ENCODE peak calls at places on chromosomes 6 and 20, in five cellular contexts. B is NCI-H1092 treated with DMSO at 0.1 percent for 48 hours, P is activated T-cell treated with anti-CD3 and anti-CD28 coated beads for 1 hour, A is fibroblast of lung, Z is NCI-H2081. Q is an unnamed sample.

GRCh38 chr20:15613530-15613929 is 959.7 kb downstream of the KIF16B start:
- DNase-seq in Z (no peak), P (no peak), B (no peak), A (peak; percentile 40), Q (no peak)

GRCh38 chr20:45041464-45042337 is 59.2 kb downstream of the KCNS1 start:
- DNase-seq in B (no peak), Z (peak; percentile 73), P (no peak), A (peak; percentile 70), Q (no peak)

GRCh38 chr6:105484238-105485161 is 81.6 kb upstream of the PREP start:
- DNase-seq in A (peak; percentile 30), B (peak; percentile 29), Z (peak; percentile 51), P (no peak), Q (no peak)

GRCh38 chr6:107491059-107491609 is 1.2 kb downstream of the SOBP start:
- DNase-seq in A (no peak), B (peak; percentile 36), P (no peak), Z (peak; percentile 17), Q (peak; percentile 69)

GRCh38 chr6:44253307-44254101 is 3.8 kb downstream of the SLC35B2 start:
- DNase-seq in B (peak; percentile 13), A (no peak), P (peak; percentile 56), Z (peak; percentile 23), Q (peak; percentile 52)

GRCh38 chr6:112231609-112232060 is 22.7 kb downstream of the LAMA4 start:
- DNase-seq in B (no peak), A (peak; percentile 78), Z (peak; percentile 70), P (no peak), Q (no peak)

GRCh38 chr6:85483041-85483700 is 33.3 kb downstream of the NT5E start:
- DNase-seq in Z (peak; percentile 53), A (peak; percentile 58), B (peak; percentile 13), P (peak; percentile 69), Q (peak; percentile 76)

GRCh38 chr6:98871057-98871456 is 36.7 kb downstream of the POU3F2 start:
- DNase-seq in Z (no peak), A (peak; percentile 23), B (no peak), P (no peak), Q (no peak)

GRCh38 chr20:35866446-35867202 is 87.7 kb downstream of the SCAND1 start:
- DNase-seq in B (no peak), P (no peak), Z (no peak), A (peak; percentile 88), Q (no peak)

GRCh38 chr6:125571207-125571740 is 178.2 kb upstream of the HEY2 start:
- DNase-seq in B (no peak), A (peak; percentile 6), Z (no peak), P (no peak), Q (no peak)

GRCh38 chr6:100126682-100127484 is 132.9 kb upstream of the MCHR2 start:
- DNase-seq in P (no peak), Z (no peak), A (no peak), B (no peak), Q (no peak)

GRCh38 chr6:103893082-103893481 is 966.6 kb downstream of the HACE1 start:
- DNase-seq in P (no peak), A (peak; percentile 4), B (no peak), Z (no peak), Q (no peak)

GRCh38 chr20:62675156-62675871 is 33.0 kb downstream of the SLCO4A1 start:
- DNase-seq in P (no peak), A (peak; percentile 5), B (no peak), Z (no peak), Q (no peak)

GRCh38 chr6:106097368-106098231 is 11.5 kb downstream of the PRDM1 start:
- DNase-seq in Z (no peak), B (no peak), P (no peak), A (peak; percentile 58), Q (no peak)

GRCh38 chr6:40586369-40586768 is 795 bp downstream of the LRFN2 start:
- DNase-seq in B (peak; percentile 47), P (no peak), A (no peak), Z (peak; percentile 47), Q (no peak)

GRCh38 chr20:63009044-63009961 is 2.5 kb upstream of the BHLHE23 start:
- DNase-seq in A (peak; percentile 26), Z (peak; percentile 57), B (peak; percentile 66), P (peak; percentile 83), Q (peak; percentile 76)

GRCh38 chr6:138590796-138591709 is 91.8 kb upstream of the NHSL1 start:
- DNase-seq in Z (peak; percentile 64), A (peak; percentile 64), B (peak; percentile 60), P (no peak), Q (no peak)

GRCh38 chr6:170269873-170270541 is 20.9 kb downstream of the DLL1 start:
- DNase-seq in A (no peak), B (peak; percentile 88), Z (peak; percentile 18), P (no peak), Q (peak; percentile 14)

GRCh38 chr6:156776470-156776840 is 723 bp upstream of the ARID1B start:
- DNase-seq in P (no peak), Z (peak; percentile 40), A (peak; percentile 36), B (peak; percentile 41), Q (no peak)

GRCh38 chr6:22892452-22892851 is 323.1 kb downstream of the HDGFL1 start:
- DNase-seq in B (no peak), Z (no peak), P (no peak), A (peak; percentile 99), Q (no peak)

GRCh38 chr6:79671605-79672266 is 40.6 kb downstream of the SH3BGRL2 start:
- DNase-seq in Z (peak; percentile 76), A (peak; percentile 64), P (peak; percentile 20), B (peak; percentile 13), Q (no peak)

GRCh38 chr6:143064996-143065683 is 4.5 kb downstream of the AIG1 start:
- DNase-seq in A (peak; percentile 70), Z (no peak), P (no peak), B (no peak), Q (no peak)

GRCh38 chr6:121297699-121298098 is 36.6 kb downstream of the TBC1D32 start:
- DNase-seq in B (no peak), Z (no peak), P (no peak), A (peak; percentile 3), Q (no peak)

GRCh38 chr6:93418448-93419303 is 683 bp downstream of the EPHA7 start:
- DNase-seq in P (no peak), Z (peak; percentile 59), A (peak; percentile 51), B (peak; percentile 53), Q (peak; percentile 27)